ENCODE peak calls at places on chromosomes 1 and 21, in six cellular contexts. T, O, H, E, R and Z are unnamed samples.

GRCh38 chr1:237429252-237429651 is 387.3 kb downstream of the RYR2 start:
- DNase-seq in E (no peak), T (no peak), H (no peak), O (no peak), R (no peak), Z (no peak)

GRCh38 chr1:68484618-68485017 is 12.3 kb downstream of the DEPDC1 start:
- DNase-seq in H (no peak), R (no peak), O (no peak), T (no peak), E (no peak), Z (no peak)

GRCh38 chr1:216653001-216653400 is 70.2 kb downstream of the ESRRG start:
- DNase-seq in H (no peak), E (no peak), O (no peak), R (no peak), T (no peak), Z (no peak)

GRCh38 chr1:224276768-224277487 is 53.0 kb downstream of the NVL start:
- DNase-seq in R (no peak), H (no peak), T (no peak), O (no peak), E (no peak), Z (no peak)

GRCh38 chr1:1397839-1398523 is 1.2 kb downstream of the CCNL2 start:
- DNase-seq in O (no peak), R (no peak), H (no peak), E (peak), T (no peak), Z (no peak)

GRCh38 chr1:213821943-213822334 is 165.8 kb upstream of the PROX1 start:
- DNase-seq in T (no peak), E (no peak), O (no peak), R (no peak), H (no peak), Z (no peak)

GRCh38 chr1:226975909-226976670 is 36.0 kb downstream of the COQ8A start:
- DNase-seq in R (no peak), O (no peak), T (no peak), H (no peak), E (no peak), Z (no peak)

GRCh38 chr1:40836283-40836682 is 25.9 kb downstream of the CITED4 start:
- DNase-seq in E (no peak), R (no peak), O (no peak), H (no peak), T (no peak), Z (no peak)

GRCh38 chr1:218411101-218411500 is 66.0 kb downstream of the TGFB2 start:
- DNase-seq in H (no peak), R (no peak), O (no peak), T (no peak), E (no peak), Z (no peak)

GRCh38 chr1:109201123-109201703 is 12.5 kb upstream of the SARS1 start:
- DNase-seq in E (peak), H (no peak), T (peak), O (peak), R (peak), Z (peak)

GRCh38 chr1:224175615-224176014 is 7.4 kb upstream of the DEGS1 start:
- DNase-seq in E (peak), H (no peak), T (peak), R (no peak), O (no peak), Z (no peak)

GRCh38 chr21:28615276-28615675 is 377.4 kb downstream of the LTN1 start:
- DNase-seq in H (no peak), T (no peak), R (no peak), O (no peak), E (no peak), Z (no peak)

GRCh38 chr1:11691302-11691914 is at the start of gene DRAXIN:
- DNase-seq in E (no peak), O (no peak), T (peak), R (no peak), H (peak), Z (no peak)

GRCh38 chr1:109298666-109299086 is 8.1 kb downstream of the MYBPHL start:
- DNase-seq in T (no peak), O (no peak), E (peak), H (no peak), R (no peak), Z (peak)

GRCh38 chr1:181126871-181127587 is 38.5 kb downstream of the IER5 start:
- DNase-seq in O (no peak), E (no peak), T (peak), H (no peak), R (no peak), Z (no peak)

GRCh38 chr1:52913537-52913936 is 8.0 kb downstream of the ECHDC2 start:
- DNase-seq in E (no peak), H (no peak), T (peak), R (no peak), O (no peak), Z (no peak)
- TF ChIP-seq CTCF in E (no peak), H (peak), T (no peak), R (no peak), O (no peak), Z (no peak)

GRCh38 chr1:33740040-33740745 is 123.7 kb upstream of the HMGB4 start:
- DNase-seq in T (no peak), H (no peak), R (no peak), E (no peak), O (no peak), Z (no peak)

GRCh38 chr1:33736496-33736895 is 127.4 kb upstream of the HMGB4 start:
- DNase-seq in R (no peak), O (no peak), E (no peak), T (no peak), H (no peak), Z (no peak)

GRCh38 chr1:33738536-33738935 is 125.3 kb upstream of the HMGB4 start:
- DNase-seq in H (no peak), O (no peak), R (no peak), T (no peak), E (no peak), Z (no peak)

GRCh38 chr1:33738976-33739375 is 124.9 kb upstream of the HMGB4 start:
- DNase-seq in O (no peak), T (no peak), H (no peak), E (no peak), R (no peak), Z (no peak)

GRCh38 chr1:33735624-33736023 is 128.3 kb upstream of the HMGB4 start:
- DNase-seq in E (no peak), R (no peak), O (no peak), H (no peak), T (peak), Z (no peak)
- TF ChIP-seq CTCF in E (peak), R (no peak), O (no peak), H (peak), T (no peak), Z (no peak)

GRCh38 chr1:220526294-220526693 is 1.6 kb upstream of the MARK1 start:
- DNase-seq in R (no peak), H (no peak), O (no peak), E (no peak), T (peak), Z (no peak)
- TF ChIP-seq CTCF in R (peak), H (peak), O (peak), E (no peak), T (peak), Z (no peak)

GRCh38 chr1:2529776-2530500 is at the start of gene HES5:
- DNase-seq in O (no peak), H (no peak), E (no peak), R (no peak), T (peak), Z (no peak)

GRCh38 chr1:2528611-2528965 is 1.5 kb downstream of the HES5 start:
- DNase-seq in T (no peak), H (no peak), E (no peak), R (no peak), O (no peak), Z (no peak)

GRCh38 chr1:2528966-2529750 is 905 bp downstream of the HES5 start:
- DNase-seq in O (no peak), H (no peak), R (peak), T (peak), E (peak), Z (peak)

GRCh38 chr1:2532485-2533160 is 2.6 kb upstream of the HES5 start:
- DNase-seq in O (no peak), E (no peak), T (no peak), R (no peak), H (no peak), Z (no peak)

DNA sequence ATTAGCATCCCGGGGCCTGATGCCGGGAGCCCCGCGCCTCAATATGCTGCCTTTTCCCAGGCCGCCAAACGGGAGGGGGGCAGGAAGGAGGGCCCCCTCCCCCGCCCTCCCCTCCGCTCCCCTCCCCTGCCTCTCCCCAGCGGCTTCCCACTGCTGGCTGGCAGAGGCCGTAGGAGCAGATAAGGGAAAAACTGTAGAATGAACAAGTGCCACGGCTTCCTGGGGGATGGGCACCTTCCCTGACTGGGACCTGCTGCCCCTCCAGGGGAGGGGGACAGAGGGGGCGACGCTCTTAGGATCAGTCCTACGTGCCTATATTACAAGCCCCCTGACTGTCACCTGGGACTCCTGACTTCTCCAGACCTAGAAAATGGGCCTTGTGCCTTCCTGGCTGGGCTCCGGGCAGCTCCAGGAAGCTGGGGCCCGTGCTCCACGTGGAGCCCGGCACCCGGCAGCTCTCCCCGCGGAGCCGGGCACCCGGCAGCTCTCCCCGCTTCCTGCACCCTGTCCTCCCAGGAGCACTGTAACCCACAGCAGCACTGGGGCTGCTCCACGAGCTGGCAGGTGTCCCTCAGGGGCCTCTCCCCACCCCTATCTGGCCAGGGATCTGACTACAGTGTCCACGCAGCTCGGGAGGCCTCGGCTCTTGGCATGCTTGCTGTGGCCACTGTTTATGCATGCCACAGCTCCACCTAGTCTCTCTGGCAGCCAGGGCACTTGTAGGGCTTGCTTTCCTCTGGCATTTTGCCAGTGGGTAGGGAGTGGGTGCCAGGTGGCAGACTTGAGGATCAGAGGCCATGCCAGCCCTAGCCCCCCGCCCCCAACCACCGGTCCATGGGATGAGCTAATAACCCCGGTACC is 668 bp upstream of the HES5 start:
- DNase-seq in T (no peak), H (no peak), E (no peak), R (no peak), O (no peak), Z (no peak)
- TF ChIP-seq CTCF in T (no peak), H (no peak), E (no peak), R (no peak), O (no peak), Z (no peak)

GRCh38 chr1:29453502-29454240 is 217.3 kb downstream of the PTPRU start:
- DNase-seq in T (peak), R (peak), H (no peak), O (peak), E (no peak), Z (peak)
- TF ChIP-seq CTCF in T (peak), R (peak), H (peak), O (peak), E (no peak), Z (no peak)

GRCh38 chr1:152397474-152397873 is 16.6 kb downstream of the CRNN start:
- DNase-seq in E (no peak), R (no peak), H (no peak), T (no peak), O (no peak), Z (no peak)
- TF ChIP-seq CTCF in E (no peak), R (no peak), H (no peak), T (no peak), O (no peak), Z (no peak)